ENCODE peak calls at places on chromosomes 6 and 20, in five cellular contexts. H is neural crest cell, X is mucosa of gallbladder, Q is astrocyte of the spinal cord, P is ascending aorta. Z is an unnamed sample.
A peak's percentile ranks its signal among the peaks of the same experiment; 100 is the strongest.

GRCh38 chr20:56989516-56989915 is 276.9 kb downstream of the BMP7 start:
- DNase-seq in H (no peak), X (no peak), Q (no peak), P (no peak), Z (no peak)

GRCh38 chr6:122484760-122485159 is 13.2 kb upstream of the SERINC1 start:
- DNase-seq in H (no peak), X (no peak), Q (no peak), P (no peak), Z (no peak)

GRCh38 chr6:10322991-10323390 is 91.9 kb downstream of the TFAP2A start:
- DNase-seq in H (no peak), X (no peak), Q (no peak), P (no peak), Z (no peak)

GRCh38 chr6:119340766-119341487 is 8.6 kb downstream of the MAN1A1 start:
- DNase-seq in H (no peak), X (no peak), Q (no peak), P (no peak), Z (no peak)

GRCh38 chr6:137821486-137821885 is 45.6 kb upstream of the TNFAIP3 start:
- DNase-seq in H (no peak), X (no peak), Q (no peak), P (no peak), Z (no peak)

GRCh38 chr6:157346371-157346770 is 23.1 kb upstream of the TMEM242 start:
- DNase-seq in H (no peak), X (no peak), Q (no peak), P (no peak), Z (no peak)

GRCh38 chr6:18153311-18153703 is 1.6 kb downstream of the TPMT start:
- DNase-seq in H (no peak), X (no peak), Q (no peak), P (no peak), Z (no peak)

GRCh38 chr6:83183082-83183828 is 9.8 kb downstream of the PGM3 start:
- DNase-seq in H (no peak), X (no peak), Q (peak; percentile 72), P (no peak), Z (no peak)

GRCh38 chr6:38483526-38483925 is 156.2 kb downstream of the BTBD9 start:
- DNase-seq in H (no peak), X (no peak), Q (no peak), P (no peak), Z (no peak)

GRCh38 chr20:51244496-51244895 is 221.6 kb upstream of the KCNG1 start:
- DNase-seq in H (no peak), X (no peak), Q (no peak), P (no peak), Z (no peak)

GRCh38 chr6:1497593-1498105 is 108.3 kb downstream of the FOXF2 start:
- DNase-seq in H (no peak), X (peak; percentile 56), Q (no peak), P (no peak), Z (no peak)

GRCh38 chr6:129565331-129565730 is 144.6 kb downstream of the ARHGAP18 start:
- DNase-seq in H (no peak), X (no peak), Q (no peak), P (no peak), Z (no peak)

GRCh38 chr6:110873981-110874879 is at the start of gene AMD1:
- DNase-seq in H (peak; percentile 91), X (peak; percentile 98), Q (peak; percentile 98), P (peak; percentile 99), Z (peak; percentile 95)

GRCh38 chr6:169640983-169641382 is 60.8 kb downstream of the WDR27 start:
- DNase-seq in H (no peak), X (no peak), Q (no peak), P (no peak), Z (no peak)

GRCh38 chr6:50185006-50185405 is 135.3 kb upstream of the DEFB112 start:
- DNase-seq in H (no peak), X (no peak), Q (no peak), P (no peak), Z (no peak)

GRCh38 chr20:48702388-48703041 is 125.3 kb downstream of the PREX1 start:
- DNase-seq in H (no peak), X (no peak), Q (no peak), P (no peak), Z (no peak)

GRCh38 chr20:20786428-20786827 is 74.0 kb upstream of the RALGAPA2 start:
- DNase-seq in H (no peak), X (no peak), Q (no peak), P (no peak), Z (no peak)

GRCh38 chr6:99232003-99232402 is 117.5 kb downstream of the FAXC start:
- DNase-seq in H (no peak), X (no peak), Q (no peak), P (no peak), Z (no peak)

GRCh38 chr20:47681977-47682812 is 103.1 kb downstream of the SULF2 start:
- DNase-seq in H (no peak), X (peak; percentile 51), Q (no peak), P (no peak), Z (no peak)

GRCh38 chr6:141426400-141426980 is 706.2 kb upstream of the GJE1 start:
- DNase-seq in H (no peak), X (no peak), Q (no peak), P (no peak), Z (no peak)

GRCh38 chr6:15911753-15912504 is 217.0 kb upstream of the MYLIP start:
- DNase-seq in H (no peak), X (no peak), Q (no peak), P (no peak), Z (no peak)

GRCh38 chr6:6466967-6467761 is 121.4 kb upstream of the LY86 start:
- DNase-seq in H (no peak), X (no peak), Q (peak; percentile 2), P (no peak), Z (no peak)

GRCh38 chr6:87945966-87946365 is 101.7 kb upstream of the SPACA1 start:
- DNase-seq in H (no peak), X (no peak), Q (no peak), P (peak; percentile 69), Z (no peak)

GRCh38 chr20:38298768-38299288 is 5.1 kb upstream of the BPI start:
- DNase-seq in H (no peak), X (peak; percentile 61), Q (peak; percentile 46), P (peak; percentile 93), Z (no peak)

GRCh38 chr6:97074785-97075184 is 150.3 kb downstream of the KLHL32 start:
- DNase-seq in H (no peak), X (no peak), Q (no peak), P (no peak), Z (no peak)

GRCh38 chr6:14732845-14733757 is 512.8 kb upstream of the JARID2 start:
- DNase-seq in H (no peak), X (no peak), Q (peak; percentile 70), P (peak; percentile 38), Z (no peak)

GRCh38 chr20:57433658-57434389 is 42.6 kb downstream of the RBM38 start:
- DNase-seq in H (no peak), X (no peak), Q (no peak), P (no peak), Z (no peak)

GRCh38 chr20:58659841-58660240 is 8.8 kb downstream of the STX16 start:
- DNase-seq in H (no peak), X (no peak), Q (no peak), P (no peak), Z (no peak)

GRCh38 chr6:71228461-71229041 is 60.1 kb upstream of the OGFRL1 start:
- DNase-seq in H (no peak), X (no peak), Q (no peak), P (no peak), Z (no peak)

GRCh38 chr20:2301164-2301622 is 5.4 kb downstream of the TGM3 start:
- DNase-seq in H (no peak), X (peak; percentile 52), Q (no peak), P (peak; percentile 78), Z (no peak)

GRCh38 chr6:89736887-89737286 is 82.7 kb downstream of the MDN1 start:
- DNase-seq in H (no peak), X (no peak), Q (no peak), P (no peak), Z (no peak)

GRCh38 chr6:71031912-71032311 is 75.1 kb upstream of the B3GAT2 start:
- DNase-seq in H (no peak), X (no peak), Q (no peak), P (no peak), Z (no peak)

GRCh38 chr20:10861619-10862018 is 187.8 kb upstream of the JAG1 start:
- DNase-seq in H (no peak), X (peak; percentile 64), Q (peak; percentile 33), P (no peak), Z (no peak)

GRCh38 chr20:53691060-53691810 is 97.6 kb upstream of the ZNF217 start:
- DNase-seq in H (no peak), X (no peak), Q (peak; percentile 6), P (no peak), Z (no peak)

GRCh38 chr6:53746442-53747103 is 48.2 kb upstream of the LRRC1 start:
- DNase-seq in H (no peak), X (no peak), Q (no peak), P (no peak), Z (peak; percentile 87)

GRCh38 chr6:28315628-28316027 is 20.3 kb downstream of the ZSCAN31 start:
- DNase-seq in H (no peak), X (no peak), Q (no peak), P (no peak), Z (no peak)

GRCh38 chr6:115618311-115618710 is 442.4 kb downstream of the FRK start:
- DNase-seq in H (no peak), X (no peak), Q (peak; percentile 28), P (no peak), Z (no peak)